ENCODE peak calls at places on chromosomes 16 and 17, in eight cellular contexts. One of them, this sample, is unnamed. For H4K20me1, the result is how much of the 10 kb centered on the place peaks cover.

GRCh38 chr17:41404024-41404651 is 6.7 kb upstream of the KRT31 start:
- DNase-seq in SK-N-SH: no peak
- DNase-seq in hepatocyte: peak
- DNase-seq in OCI-LY7: no peak
- DNase-seq in PC-3: peak
- DNase-seq in GM23338: no peak
- DNase-seq in neural progenitor cell: no peak
- DNase-seq in MM.1S: no peak
- DNase-seq in this sample: peak

GRCh38 chr17:59110973-59111372 is 4.3 kb upstream of the TRIM37 start:
- DNase-seq in SK-N-SH: no peak
- DNase-seq in hepatocyte: no peak
- DNase-seq in OCI-LY7: no peak
- DNase-seq in PC-3: no peak
- DNase-seq in GM23338: no peak
- DNase-seq in neural progenitor cell: no peak
- DNase-seq in MM.1S: no peak
- DNase-seq in this sample: no peak

GRCh38 chr17:18905226-18905625 is 46.7 kb upstream of the SLC5A10 start:
- DNase-seq in SK-N-SH: no peak
- DNase-seq in hepatocyte: no peak
- DNase-seq in OCI-LY7: no peak
- DNase-seq in PC-3: no peak
- DNase-seq in GM23338: no peak
- DNase-seq in neural progenitor cell: no peak
- DNase-seq in MM.1S: no peak
- DNase-seq in this sample: no peak

GRCh38 chr16:17173134-17173729 is 297.5 kb downstream of the XYLT1 start:
- DNase-seq in SK-N-SH: no peak
- DNase-seq in hepatocyte: peak
- DNase-seq in OCI-LY7: peak
- DNase-seq in PC-3: no peak
- DNase-seq in GM23338: no peak
- DNase-seq in neural progenitor cell: no peak
- DNase-seq in MM.1S: no peak
- DNase-seq in this sample: peak

GRCh38 chr17:18248300-18248731 is 10.2 kb downstream of the FLII start:
- DNase-seq in SK-N-SH: peak
- DNase-seq in hepatocyte: peak
- DNase-seq in OCI-LY7: peak
- DNase-seq in PC-3: peak
- DNase-seq in GM23338: peak
- DNase-seq in neural progenitor cell: peak
- DNase-seq in MM.1S: peak
- DNase-seq in this sample: peak

GRCh38 chr17:81867952-81868673 is 3.0 kb downstream of the ARHGDIA start:
- DNase-seq in SK-N-SH: peak
- DNase-seq in hepatocyte: no peak
- DNase-seq in OCI-LY7: peak
- DNase-seq in PC-3: no peak
- DNase-seq in GM23338: no peak
- DNase-seq in neural progenitor cell: no peak
- DNase-seq in MM.1S: no peak
- DNase-seq in this sample: peak

GRCh38 chr16:79658301-79659001 is 57.9 kb upstream of the MAF start:
- DNase-seq in SK-N-SH: no peak
- DNase-seq in hepatocyte: peak
- DNase-seq in OCI-LY7: no peak
- DNase-seq in PC-3: peak
- DNase-seq in GM23338: no peak
- DNase-seq in neural progenitor cell: peak
- DNase-seq in MM.1S: no peak
- DNase-seq in this sample: peak

GRCh38 chr17:22506861-22507260 is 814.5 kb downstream of the KCNJ18 start:
- DNase-seq in SK-N-SH: no peak
- DNase-seq in hepatocyte: no peak
- DNase-seq in OCI-LY7: no peak
- DNase-seq in PC-3: no peak
- DNase-seq in GM23338: no peak
- DNase-seq in neural progenitor cell: no peak
- DNase-seq in MM.1S: no peak
- DNase-seq in this sample: no peak

GRCh38 chr16:2954647-2955381 is 9.3 kb upstream of the KREMEN2 start:
- DNase-seq in SK-N-SH: no peak
- DNase-seq in hepatocyte: no peak
- DNase-seq in OCI-LY7: no peak
- DNase-seq in PC-3: no peak
- DNase-seq in GM23338: no peak
- DNase-seq in neural progenitor cell: no peak
- DNase-seq in MM.1S: no peak
- DNase-seq in this sample: no peak

GRCh38 chr17:77615672-77616242 is 342.7 kb upstream of the TNRC6C start:
- DNase-seq in SK-N-SH: no peak
- DNase-seq in hepatocyte: no peak
- DNase-seq in OCI-LY7: no peak
- DNase-seq in PC-3: no peak
- DNase-seq in GM23338: no peak
- DNase-seq in neural progenitor cell: no peak
- DNase-seq in MM.1S: no peak
- DNase-seq in this sample: no peak

GRCh38 chr17:72338847-72339790 is 218.3 kb downstream of the SOX9 start:
- DNase-seq in SK-N-SH: peak
- DNase-seq in hepatocyte: peak
- DNase-seq in OCI-LY7: no peak
- DNase-seq in PC-3: peak
- DNase-seq in GM23338: no peak
- DNase-seq in neural progenitor cell: no peak
- DNase-seq in MM.1S: no peak
- DNase-seq in this sample: peak

GRCh38 chr16:75074920-75075687 is 41.5 kb downstream of the LDHD start:
- DNase-seq in SK-N-SH: no peak
- DNase-seq in hepatocyte: no peak
- DNase-seq in OCI-LY7: peak
- DNase-seq in PC-3: no peak
- DNase-seq in GM23338: no peak
- DNase-seq in neural progenitor cell: no peak
- DNase-seq in MM.1S: peak
- DNase-seq in this sample: no peak

GRCh38 chr17:79831367-79832210 is 7.7 kb downstream of the CBX4 start:
- DNase-seq in SK-N-SH: peak
- DNase-seq in hepatocyte: peak
- DNase-seq in OCI-LY7: no peak
- DNase-seq in PC-3: no peak
- DNase-seq in GM23338: peak
- DNase-seq in neural progenitor cell: peak
- DNase-seq in MM.1S: no peak
- DNase-seq in this sample: no peak

GRCh38 chr17:2018716-2019490 is 6.2 kb downstream of the RTN4RL1 start:
- DNase-seq in SK-N-SH: no peak
- DNase-seq in hepatocyte: no peak
- DNase-seq in OCI-LY7: no peak
- DNase-seq in PC-3: no peak
- DNase-seq in GM23338: no peak
- DNase-seq in neural progenitor cell: no peak
- DNase-seq in MM.1S: no peak
- DNase-seq in this sample: no peak

GRCh38 chr17:77445908-77446535 is 305.3 kb downstream of the SEC14L1 start:
- DNase-seq in SK-N-SH: no peak
- DNase-seq in hepatocyte: peak
- DNase-seq in OCI-LY7: peak
- DNase-seq in PC-3: no peak
- DNase-seq in GM23338: no peak
- DNase-seq in neural progenitor cell: no peak
- DNase-seq in MM.1S: peak
- DNase-seq in this sample: no peak

GRCh38 chr17:39927928-39928867 is 666 bp downstream of the LRRC3C start:
- DNase-seq in SK-N-SH: peak
- DNase-seq in hepatocyte: peak
- DNase-seq in OCI-LY7: no peak
- DNase-seq in PC-3: no peak
- DNase-seq in GM23338: peak
- DNase-seq in neural progenitor cell: peak
- DNase-seq in MM.1S: peak
- DNase-seq in this sample: peak

GRCh38 chr17:64109400-64109799 is 20.5 kb downstream of the ERN1 start:
- DNase-seq in SK-N-SH: no peak
- DNase-seq in hepatocyte: no peak
- DNase-seq in OCI-LY7: no peak
- DNase-seq in PC-3: no peak
- DNase-seq in GM23338: no peak
- DNase-seq in neural progenitor cell: peak
- DNase-seq in MM.1S: no peak
- DNase-seq in this sample: no peak

GRCh38 chr17:38463451-38463858 is 35.2 kb downstream of the ARHGAP23 start:
- DNase-seq in SK-N-SH: no peak
- DNase-seq in hepatocyte: no peak
- DNase-seq in OCI-LY7: no peak
- DNase-seq in PC-3: no peak
- DNase-seq in GM23338: no peak
- DNase-seq in neural progenitor cell: no peak
- DNase-seq in MM.1S: no peak
- DNase-seq in this sample: peak

GRCh38 chr17:32569171-32570080 is 82.6 kb downstream of the CDK5R1 start:
- DNase-seq in SK-N-SH: no peak
- DNase-seq in hepatocyte: no peak
- DNase-seq in OCI-LY7: no peak
- DNase-seq in PC-3: peak
- DNase-seq in GM23338: no peak
- DNase-seq in neural progenitor cell: no peak
- DNase-seq in MM.1S: no peak
- DNase-seq in this sample: peak

GRCh38 chr17:58402047-58402446 is 15.3 kb downstream of the RNF43 start:
- DNase-seq in SK-N-SH: no peak
- DNase-seq in hepatocyte: no peak
- DNase-seq in OCI-LY7: no peak
- DNase-seq in PC-3: peak
- DNase-seq in GM23338: no peak
- DNase-seq in neural progenitor cell: no peak
- DNase-seq in MM.1S: no peak
- DNase-seq in this sample: peak

GRCh38 chr17:43129671-43130010 is 4.5 kb upstream of the BRCA1 start:
- DNase-seq in SK-N-SH: no peak
- DNase-seq in hepatocyte: no peak
- DNase-seq in OCI-LY7: peak
- DNase-seq in PC-3: no peak
- DNase-seq in GM23338: no peak
- DNase-seq in neural progenitor cell: no peak
- DNase-seq in MM.1S: no peak
- DNase-seq in this sample: no peak

GRCh38 chr17:5902671-5903070 is 167.5 kb upstream of the WSCD1 start:
- DNase-seq in SK-N-SH: no peak
- DNase-seq in hepatocyte: no peak
- DNase-seq in OCI-LY7: no peak
- DNase-seq in PC-3: no peak
- DNase-seq in GM23338: no peak
- DNase-seq in neural progenitor cell: no peak
- DNase-seq in MM.1S: no peak
- DNase-seq in this sample: no peak

GRCh38 chr17:57294075-57294474 is 37.8 kb downstream of the MSI2 start:
- DNase-seq in SK-N-SH: no peak
- DNase-seq in hepatocyte: no peak
- DNase-seq in OCI-LY7: no peak
- DNase-seq in PC-3: no peak
- DNase-seq in GM23338: no peak
- DNase-seq in neural progenitor cell: no peak
- DNase-seq in MM.1S: no peak
- DNase-seq in this sample: no peak

GRCh38 chr17:83199500-83200201 is 120.2 kb downstream of the METRNL start:
- DNase-seq in SK-N-SH: no peak
- DNase-seq in hepatocyte: no peak
- DNase-seq in OCI-LY7: peak
- DNase-seq in PC-3: peak
- DNase-seq in GM23338: no peak
- DNase-seq in neural progenitor cell: no peak
- DNase-seq in MM.1S: peak
- DNase-seq in this sample: peak

GRCh38 chr17:10631048-10631700 is 25.9 kb downstream of the MYH3 start:
- DNase-seq in SK-N-SH: peak
- DNase-seq in hepatocyte: peak
- DNase-seq in OCI-LY7: no peak
- DNase-seq in PC-3: peak
- DNase-seq in GM23338: peak
- DNase-seq in neural progenitor cell: peak
- DNase-seq in MM.1S: peak
- DNase-seq in this sample: peak

GRCh38 chr16:10736926-10737625 is 6.6 kb upstream of the NUBP1 start:
- DNase-seq in SK-N-SH: peak
- DNase-seq in hepatocyte: peak
- DNase-seq in OCI-LY7: peak
- DNase-seq in PC-3: peak
- DNase-seq in GM23338: peak
- DNase-seq in neural progenitor cell: peak
- DNase-seq in MM.1S: peak
- DNase-seq in this sample: peak
- H3K4me3 ChIP-seq in SK-N-SH: no peak
- H3K4me3 ChIP-seq in hepatocyte: no peak
- H3K4me3 ChIP-seq in OCI-LY7: peak
- H3K4me3 ChIP-seq in PC-3: peak
- H3K4me3 ChIP-seq in GM23338: no peak
- H3K4me3 ChIP-seq in neural progenitor cell: no peak
- H3K4me3 ChIP-seq in MM.1S: peak
- H3K4me3 ChIP-seq in this sample: no peak

GRCh38 chr17:73444021-73444420 is 132.2 kb upstream of the CDC42EP4 start:
- DNase-seq in SK-N-SH: no peak
- DNase-seq in hepatocyte: no peak
- DNase-seq in OCI-LY7: no peak
- DNase-seq in PC-3: no peak
- DNase-seq in GM23338: no peak
- DNase-seq in neural progenitor cell: no peak
- DNase-seq in MM.1S: no peak
- DNase-seq in this sample: no peak
- TF ChIP-seq EZH2phosphoT487 in SK-N-SH: no peak
- TF ChIP-seq EZH2phosphoT487 in hepatocyte: no peak
- TF ChIP-seq EZH2phosphoT487 in OCI-LY7: no peak
- TF ChIP-seq EZH2phosphoT487 in PC-3: no peak
- TF ChIP-seq EZH2phosphoT487 in GM23338: no peak
- TF ChIP-seq EZH2phosphoT487 in neural progenitor cell: no peak
- TF ChIP-seq EZH2phosphoT487 in MM.1S: no peak
- TF ChIP-seq EZH2phosphoT487 in this sample: no peak

GRCh38 chr16:85579199-85579598 is 33.9 kb upstream of the GSE1 start:
- DNase-seq in SK-N-SH: no peak
- DNase-seq in hepatocyte: no peak
- DNase-seq in OCI-LY7: no peak
- DNase-seq in PC-3: no peak
- DNase-seq in GM23338: peak
- DNase-seq in neural progenitor cell: peak
- DNase-seq in MM.1S: no peak
- DNase-seq in this sample: no peak
- H4K20me1 ChIP-seq in SK-N-SH: half or more
- H4K20me1 ChIP-seq in hepatocyte: half or more
- H4K20me1 ChIP-seq in OCI-LY7: under half
- H4K20me1 ChIP-seq in PC-3: under half
- H4K20me1 ChIP-seq in GM23338: under half
- H4K20me1 ChIP-seq in neural progenitor cell: half or more
- H4K20me1 ChIP-seq in MM.1S: under half
- H4K20me1 ChIP-seq in this sample: under half

DNA sequence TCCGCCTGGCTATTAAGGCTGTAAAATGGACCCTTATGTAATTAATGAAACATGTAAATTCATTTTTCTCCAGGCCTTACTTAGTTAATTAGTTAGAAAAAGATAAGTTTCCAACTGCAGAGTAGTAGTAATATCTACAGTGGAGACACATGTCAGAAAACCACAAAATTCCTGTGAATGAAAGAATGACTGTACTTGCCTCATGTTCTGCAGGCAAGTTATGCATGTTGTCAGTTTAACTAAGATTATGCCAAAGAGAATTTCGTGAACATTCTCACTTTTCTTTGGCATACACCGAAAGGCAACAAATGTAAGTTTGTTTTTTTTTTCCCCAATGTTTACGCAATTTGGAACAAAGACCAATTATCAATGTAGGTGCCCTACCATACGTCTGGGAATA is 16.8 kb upstream of the CCL1 start:
- DNase-seq in SK-N-SH: no peak
- DNase-seq in hepatocyte: no peak
- DNase-seq in OCI-LY7: no peak
- DNase-seq in PC-3: no peak
- DNase-seq in GM23338: no peak
- DNase-seq in neural progenitor cell: no peak
- DNase-seq in MM.1S: no peak
- DNase-seq in this sample: peak
- H3K4me3 ChIP-seq in SK-N-SH: no peak
- H3K4me3 ChIP-seq in hepatocyte: no peak
- H3K4me3 ChIP-seq in OCI-LY7: no peak
- H3K4me3 ChIP-seq in PC-3: no peak
- H3K4me3 ChIP-seq in GM23338: no peak
- H3K4me3 ChIP-seq in neural progenitor cell: no peak
- H3K4me3 ChIP-seq in MM.1S: no peak
- H3K4me3 ChIP-seq in this sample: no peak

This sample was measured in GM23248.